ENCODE peak calls at places on chromosomes 13 and 19, in six cellular contexts. A is NCI-H460, T is epithelial cell of prostate, U is ELF-1, N is left colon, Y is osteocyte. K is an unnamed sample.

GRCh38 chr13:113774177-113775107 is 15.4 kb downstream of the TMEM255B start:
- DNase-seq in A (no peak), T (no peak), U (no peak), N (no peak), Y (no peak), K (no peak)

GRCh38 chr13:98571955-98572662 is 4.8 kb downstream of the STK24 start:
- DNase-seq in A (no peak), T (no peak), U (no peak), N (peak), Y (no peak), K (no peak)

GRCh38 chr13:106986687-106987434 is 418.9 kb upstream of the ARGLU1 start:
- DNase-seq in A (no peak), T (peak), U (no peak), N (no peak), Y (no peak), K (no peak)

GRCh38 chr13:21012211-21012610 is 49.2 kb downstream of the LATS2 start:
- DNase-seq in A (no peak), T (no peak), U (no peak), N (no peak), Y (no peak), K (no peak)

GRCh38 chr19:19663292-19664120 is at the start of gene ATP13A1:
- DNase-seq in A (peak), T (peak), U (peak), N (peak), Y (peak), K (peak)

GRCh38 chr13:59449750-59450149 is 714.0 kb downstream of the DIAPH3 start:
- DNase-seq in A (no peak), T (no peak), U (no peak), N (no peak), Y (no peak), K (no peak)

GRCh38 chr13:45522571-45522970 is 57.8 kb downstream of the COG3 start:
- DNase-seq in A (no peak), T (no peak), U (no peak), N (no peak), Y (no peak), K (no peak)

GRCh38 chr13:43686557-43686956 is 100.2 kb downstream of the ENOX1 start:
- DNase-seq in A (peak), T (peak), U (peak), N (peak), Y (no peak), K (no peak)

GRCh38 chr13:77009011-77009410 is 17.1 kb downstream of the CLN5 start:
- DNase-seq in A (no peak), T (no peak), U (no peak), N (no peak), Y (no peak), K (no peak)

GRCh38 chr19:45340232-45340898 is at the start of gene KLC3:
- DNase-seq in A (no peak), T (no peak), U (peak), N (no peak), Y (no peak), K (no peak)

GRCh38 chr19:8609210-8610040 is 1.1 kb downstream of the ADAMTS10 start:
- DNase-seq in A (no peak), T (no peak), U (peak), N (peak), Y (peak), K (no peak)

GRCh38 chr19:7267792-7268736 is 26.1 kb downstream of the INSR start:
- DNase-seq in A (no peak), T (no peak), U (no peak), N (peak), Y (no peak), K (no peak)

GRCh38 chr19:5352229-5352763 is 11.7 kb upstream of the PTPRS start:
- DNase-seq in A (no peak), T (no peak), U (no peak), N (no peak), Y (no peak), K (no peak)

GRCh38 chr13:24148414-24149305 is 11.9 kb upstream of the SPATA13 start:
- DNase-seq in A (peak), T (peak), U (peak), N (peak), Y (no peak), K (no peak)

GRCh38 chr13:109131698-109132257 is 502.4 kb downstream of the MYO16 start:
- DNase-seq in A (no peak), T (no peak), U (no peak), N (no peak), Y (no peak), K (no peak)